ENCODE peak calls at places on chromosomes 1 and 21, in nine cellular contexts. G is transverse colon, F is testis, Q is esophagus muscularis mucosa, V is upper lobe of left lung, T is A549, S is HCT116, D is ovary, C is IMR-90. P is an unnamed sample.
A peak's percentile ranks its signal among the peaks of the same experiment; 100 is the strongest.

GRCh38 chr1:2583871-2584341 is 2.7 kb upstream of the PRXL2B start:
- DNase-seq in G (peak; percentile 37), F (no peak), Q (no peak), V (peak; percentile 79), T (peak; percentile 20), S (no peak), D (no peak), C (peak; percentile 11), P (no peak)

GRCh38 chr1:154272999-154273563 is 652 bp downstream of the HAX1 start:
- DNase-seq in G (no peak), F (no peak), Q (no peak), V (no peak), T (no peak), S (no peak), D (no peak), C (no peak), P (no peak)

GRCh38 chr1:209672705-209673630 is 2.2 kb upstream of the G0S2 start:
- DNase-seq in G (no peak), F (no peak), Q (no peak), V (no peak), T (no peak), S (no peak), D (no peak), C (no peak), P (no peak)

GRCh38 chr1:6440198-6441126 is 15.9 kb downstream of the ESPN start:
- DNase-seq in G (peak; percentile 87), F (peak; percentile 65), Q (no peak), V (peak; percentile 70), T (peak; percentile 37), S (no peak), D (no peak), C (peak; percentile 22), P (no peak)

GRCh38 chr1:165831146-165831545 is 3.7 kb downstream of the UCK2 start:
- DNase-seq in G (no peak), F (no peak), Q (no peak), V (no peak), T (no peak), S (no peak), D (no peak), C (no peak), P (no peak)

GRCh38 chr1:1136547-1137230 is 20.8 kb upstream of the C1orf159 start:
- DNase-seq in G (peak; percentile 91), F (no peak), Q (no peak), V (peak; percentile 63), T (no peak), S (no peak), D (no peak), C (no peak), P (no peak)

GRCh38 chr21:25556087-25556486 is 51.2 kb downstream of the MRPL39 start:
- DNase-seq in G (no peak), F (no peak), Q (no peak), V (no peak), T (no peak), S (no peak), D (no peak), C (no peak), P (no peak)

GRCh38 chr1:31243451-31244286 is 4.0 kb upstream of the NKAIN1 start:
- DNase-seq in G (no peak), F (no peak), Q (no peak), V (no peak), T (no peak), S (no peak), D (no peak), C (peak; percentile 19), P (no peak)

GRCh38 chr1:75720820-75721219 is 3.7 kb upstream of the ACADM start:
- DNase-seq in G (no peak), F (no peak), Q (no peak), V (no peak), T (no peak), S (no peak), D (no peak), C (no peak), P (no peak)

GRCh38 chr1:237340892-237341291 is 298.9 kb downstream of the RYR2 start:
- DNase-seq in G (no peak), F (no peak), Q (no peak), V (no peak), T (no peak), S (no peak), D (no peak), C (no peak), P (no peak)

GRCh38 chr1:85278853-85279314 is 2.5 kb upstream of the BCL10 start:
- DNase-seq in G (peak; percentile 73), F (peak; percentile 49), Q (no peak), V (peak; percentile 64), T (peak; percentile 87), S (peak; percentile 87), D (no peak), C (peak; percentile 98), P (no peak)

GRCh38 chr1:36772837-36773495 is 261.3 kb downstream of the GRIK3 start:
- DNase-seq in G (no peak), F (no peak), Q (no peak), V (no peak), T (no peak), S (no peak), D (no peak), C (no peak), P (no peak)

GRCh38 chr1:39620659-39621165 is 18.7 kb downstream of the HEYL start:
- DNase-seq in G (no peak), F (no peak), Q (no peak), V (no peak), T (no peak), S (no peak), D (no peak), C (no peak), P (no peak)

GRCh38 chr1:151147132-151147503 is 687 bp upstream of the SEMA6C start:
- DNase-seq in G (no peak), F (no peak), Q (no peak), V (no peak), T (no peak), S (no peak), D (no peak), C (peak; percentile 9), P (no peak)

GRCh38 chr1:151146072-151146415 is 387 bp downstream of the SEMA6C start:
- DNase-seq in G (no peak), F (no peak), Q (no peak), V (peak; percentile 27), T (no peak), S (no peak), D (no peak), C (no peak), P (no peak)

GRCh38 chr1:151145158-151146071 is 1.0 kb downstream of the SEMA6C start:
- DNase-seq in G (no peak), F (peak; percentile 31), Q (no peak), V (peak; percentile 40), T (no peak), S (no peak), D (peak; percentile 61), C (no peak), P (no peak)

GRCh38 chr1:151146416-151147131 is at the start of gene SEMA6C:
- DNase-seq in G (peak; percentile 95), F (peak; percentile 97), Q (peak; percentile 96), V (peak; percentile 97), T (peak; percentile 85), S (peak; percentile 65), D (peak; percentile 94), C (peak; percentile 86), P (peak; percentile 87)

DNA sequence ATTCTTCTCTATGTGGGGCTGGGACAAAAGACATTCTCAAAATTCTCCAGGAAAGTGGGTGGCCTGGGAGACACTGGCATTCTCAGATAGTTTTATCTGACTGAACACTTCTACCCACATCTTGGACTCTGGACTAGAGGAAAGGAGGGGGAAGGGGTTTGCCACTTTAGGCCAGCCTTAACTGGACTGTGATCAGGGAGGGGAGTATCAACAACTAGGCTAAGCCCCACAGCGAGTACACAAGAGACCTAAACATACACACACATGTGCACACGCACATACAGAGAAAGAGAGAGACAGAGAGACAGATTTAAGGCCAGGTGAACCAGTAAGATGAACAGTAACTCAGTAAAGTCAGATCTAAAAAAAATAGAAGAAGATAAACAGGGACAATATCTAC is 1.3 kb upstream of the SEMA6C start:
- DNase-seq in G (no peak), F (no peak), Q (no peak), V (no peak), T (no peak), S (no peak), D (no peak), C (no peak), P (no peak)
- H3K27ac ChIP-seq in G (peak overlapping the region; percentile 87), F (peak overlapping the region; percentile 66), Q (peak overlapping the region; percentile 87), V (peak overlapping the region; percentile 68), T (no peak overlapping the region), S (no peak overlapping the region), D (no peak overlapping the region), C (no peak overlapping the region), P (peak overlapping the region; percentile 84)

GRCh38 chr1:110407260-110408210 is at the start of gene LAMTOR5:
- DNase-seq in G (peak; percentile 95), F (peak; percentile 96), Q (peak; percentile 98), V (peak; percentile 95), T (peak; percentile 94), S (peak; percentile 93), D (peak; percentile 94), C (peak; percentile 92), P (peak; percentile 95)
- TF ChIP-seq POLR2A in G (peak; percentile 95), F (peak; percentile 39), Q (peak; percentile 89), V (no peak), T (peak; percentile 69), S (peak; percentile 63), D (peak; percentile 89), C (peak; percentile 89), P (peak; percentile 86)

DNA sequence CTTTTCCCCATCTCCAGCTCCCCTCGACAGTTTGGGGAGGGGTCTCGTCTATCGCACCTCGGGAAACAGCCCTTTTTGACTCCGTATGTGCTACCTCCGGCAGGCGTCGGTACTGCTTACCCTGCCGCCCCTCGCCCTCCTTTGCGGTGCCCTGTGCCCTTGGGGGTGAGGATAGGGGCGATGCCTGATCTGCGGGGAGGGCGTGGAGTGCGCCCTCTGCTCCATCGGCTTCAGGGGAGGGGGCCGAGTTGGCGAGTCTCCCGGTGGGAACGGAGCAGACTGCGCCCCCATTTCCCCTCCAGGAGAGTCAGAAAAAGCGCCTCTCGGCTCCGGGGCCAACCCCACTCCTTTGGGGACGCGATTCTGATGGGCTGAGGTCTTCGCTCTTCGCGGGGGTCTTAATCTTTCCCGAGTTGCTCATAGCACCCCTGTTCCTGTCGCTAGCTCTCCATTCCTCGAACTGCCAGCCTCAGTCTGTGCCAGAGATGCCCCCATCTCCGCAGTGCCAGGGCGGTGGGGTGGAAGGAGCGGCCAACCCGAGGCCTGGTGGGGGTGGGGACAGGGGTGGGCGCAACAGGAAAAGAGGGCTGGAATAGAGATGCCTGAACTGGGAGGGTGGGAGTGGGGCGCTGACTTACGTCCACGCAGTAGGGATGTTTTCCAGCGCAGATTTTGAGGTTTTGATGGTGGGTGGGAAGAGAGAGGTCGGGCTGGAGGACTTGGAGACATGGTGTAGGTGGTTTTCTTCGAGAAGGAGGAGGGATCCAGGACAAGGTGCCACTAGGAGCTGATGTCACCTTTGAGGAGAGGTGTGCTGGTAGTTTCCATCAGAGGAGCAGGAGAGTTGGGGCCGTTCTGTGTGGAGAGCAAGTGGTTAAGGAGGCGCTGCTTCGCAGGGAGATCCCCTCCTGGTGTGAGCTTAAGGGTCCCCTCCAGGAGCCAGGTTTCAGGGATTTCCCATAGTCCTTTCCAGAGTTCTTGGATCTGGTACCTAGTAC is 674 bp downstream of the PPFIA4 start:
- DNase-seq in G (no peak), F (peak; percentile 14), Q (no peak), V (peak; percentile 7), T (no peak), S (no peak), D (peak; percentile 40), C (no peak), P (no peak)
- H3K27ac ChIP-seq in G (no peak overlapping the region), F (no peak overlapping the region), Q (peak overlapping the region; percentile 68), V (no peak overlapping the region), T (peak overlapping the region; percentile 84), S (peak overlapping the region; percentile 41), D (no peak overlapping the region), C (peak overlapping the region; percentile 36), P (peak overlapping the region; percentile 77)

GRCh38 chr1:225999227-225999911 is at the start of gene SDE2:
- DNase-seq in G (peak; percentile 100), F (peak; percentile 99), Q (peak; percentile 100), V (peak; percentile 99), T (peak; percentile 99), S (peak; percentile 97), D (peak; percentile 100), C (peak; percentile 98), P (peak; percentile 99)
- TF ChIP-seq POLR2A in G (peak; percentile 99), F (peak; percentile 80), Q (peak; percentile 73), V (peak; percentile 94), T (peak; percentile 82), S (peak; percentile 98), D (peak; percentile 91), C (peak; percentile 97), P (peak; percentile 63)

P was measured in breast epithelium.